ENCODE peak calls at places on chromosomes 2 and 18, in nine cellular contexts. One of them, this sample, is unnamed.

GRCh38 chr2:134119672-134120159 is 134.2 kb upstream of the MGAT5 start:
- DNase-seq in A549: peak
- DNase-seq in adipocyte: peak
- DNase-seq in HFF-Myc: peak
- DNase-seq in transverse colon: peak
- DNase-seq in NCI-H69: peak
- DNase-seq in AG04449: peak
- DNase-seq in KBM-7: peak
- DNase-seq in HS-5: peak
- DNase-seq in this sample: peak

GRCh38 chr18:12838178-12838634 is 45.8 kb downstream of the PTPN2 start:
- DNase-seq in HFF-Myc: peak
- DNase-seq in AG04449: peak
- DNase-seq in HS-5: peak
- DNase-seq in NCI-H69: peak
- DNase-seq in KBM-7: peak
- DNase-seq in transverse colon: peak
- DNase-seq in adipocyte: peak
- DNase-seq in A549: peak
- DNase-seq in this sample: no peak

GRCh38 chr2:9170458-9171130 is 36.0 kb upstream of the ASAP2 start:
- DNase-seq in transverse colon: peak
- DNase-seq in KBM-7: peak
- DNase-seq in adipocyte: no peak
- DNase-seq in HFF-Myc: no peak
- DNase-seq in AG04449: no peak
- DNase-seq in NCI-H69: no peak
- DNase-seq in A549: no peak
- DNase-seq in HS-5: no peak
- DNase-seq in this sample: no peak

GRCh38 chr2:38499921-38500634 is 102.7 kb downstream of the HNRNPLL start:
- DNase-seq in A549: no peak
- DNase-seq in adipocyte: peak
- DNase-seq in AG04449: no peak
- DNase-seq in HFF-Myc: no peak
- DNase-seq in transverse colon: no peak
- DNase-seq in KBM-7: no peak
- DNase-seq in HS-5: no peak
- DNase-seq in NCI-H69: no peak
- DNase-seq in this sample: peak

GRCh38 chr2:215653344-215654015 is 217.6 kb upstream of the FN1 start:
- DNase-seq in A549: no peak
- DNase-seq in adipocyte: no peak
- DNase-seq in transverse colon: no peak
- DNase-seq in HFF-Myc: no peak
- DNase-seq in KBM-7: no peak
- DNase-seq in HS-5: no peak
- DNase-seq in NCI-H69: no peak
- DNase-seq in AG04449: no peak
- DNase-seq in this sample: no peak

GRCh38 chr18:13220326-13220991 is 1.9 kb downstream of the LDLRAD4 start:
- DNase-seq in KBM-7: no peak
- DNase-seq in transverse colon: peak
- DNase-seq in NCI-H69: peak
- DNase-seq in A549: no peak
- DNase-seq in HS-5: no peak
- DNase-seq in AG04449: no peak
- DNase-seq in adipocyte: no peak
- DNase-seq in HFF-Myc: no peak
- DNase-seq in this sample: peak

GRCh38 chr2:64212346-64212745 is 68.1 kb upstream of the PELI1 start:
- DNase-seq in adipocyte: peak
- DNase-seq in HFF-Myc: no peak
- DNase-seq in HS-5: peak
- DNase-seq in NCI-H69: no peak
- DNase-seq in A549: peak
- DNase-seq in AG04449: no peak
- DNase-seq in transverse colon: no peak
- DNase-seq in KBM-7: peak
- DNase-seq in this sample: no peak

GRCh38 chr2:30963184-30963583 is 155.9 kb upstream of the CAPN13 start:
- DNase-seq in AG04449: no peak
- DNase-seq in HS-5: no peak
- DNase-seq in NCI-H69: no peak
- DNase-seq in HFF-Myc: no peak
- DNase-seq in KBM-7: no peak
- DNase-seq in A549: no peak
- DNase-seq in transverse colon: no peak
- DNase-seq in adipocyte: no peak
- DNase-seq in this sample: no peak

GRCh38 chr2:20823917-20824316 is 1.0 kb upstream of the LDAH start:
- DNase-seq in HFF-Myc: no peak
- DNase-seq in adipocyte: no peak
- DNase-seq in AG04449: no peak
- DNase-seq in HS-5: no peak
- DNase-seq in A549: no peak
- DNase-seq in transverse colon: no peak
- DNase-seq in KBM-7: no peak
- DNase-seq in NCI-H69: no peak
- DNase-seq in this sample: no peak

GRCh38 chr18:49597556-49597955 is 35.7 kb downstream of the LIPG start:
- DNase-seq in HS-5: no peak
- DNase-seq in A549: no peak
- DNase-seq in AG04449: no peak
- DNase-seq in transverse colon: no peak
- DNase-seq in HFF-Myc: no peak
- DNase-seq in NCI-H69: peak
- DNase-seq in adipocyte: no peak
- DNase-seq in KBM-7: no peak
- DNase-seq in this sample: no peak

GRCh38 chr18:63951302-63951705 is 2.2 kb downstream of the HMSD start:
- DNase-seq in HS-5: no peak
- DNase-seq in HFF-Myc: no peak
- DNase-seq in adipocyte: no peak
- DNase-seq in A549: no peak
- DNase-seq in NCI-H69: peak
- DNase-seq in transverse colon: no peak
- DNase-seq in KBM-7: no peak
- DNase-seq in AG04449: no peak
- DNase-seq in this sample: no peak

GRCh38 chr18:63511285-63511684 is 30.9 kb upstream of the SERPINB12 start:
- DNase-seq in HFF-Myc: peak
- DNase-seq in KBM-7: no peak
- DNase-seq in NCI-H69: peak
- DNase-seq in A549: peak
- DNase-seq in transverse colon: no peak
- DNase-seq in HS-5: no peak
- DNase-seq in AG04449: no peak
- DNase-seq in adipocyte: peak
- DNase-seq in this sample: no peak

This sample was measured in T47D.